ENCODE peak calls at places on chromosome 19, in five cellular contexts. P is AG04450, C is kidney epithelial cell, W is HuH-7.5, E is RPMI7951. M is an unnamed sample.

GRCh38 chr19:53849237-53849676 is 18.4 kb upstream of the MYADM start:
- DNase-seq in W (no peak), P (no peak), E (peak), C (no peak), M (no peak)

GRCh38 chr19:2337329-2337707 is 8.8 kb downstream of the SPPL2B start:
- DNase-seq in P (no peak), E (no peak), C (peak), W (peak), M (peak)

GRCh38 chr19:50321831-50322230 is 7.3 kb downstream of the KCNC3 start:
- DNase-seq in W (no peak), E (no peak), C (no peak), P (no peak), M (no peak)

GRCh38 chr19:55118401-55118991 is 1.1 kb upstream of the PPP1R12C start:
- DNase-seq in E (no peak), W (no peak), C (no peak), P (no peak), M (peak)

GRCh38 chr19:42254083-42254849 is 662 bp downstream of the ERF start:
- DNase-seq in C (no peak), W (peak), P (no peak), E (peak), M (peak)

GRCh38 chr19:14416743-14417214 is 2.4 kb downstream of the DDX39A start:
- DNase-seq in E (no peak), C (no peak), W (no peak), P (no peak), M (no peak)

GRCh38 chr19:16330368-16330801 is 5.8 kb downstream of the KLF2 start:
- DNase-seq in C (peak), E (peak), W (no peak), P (no peak), M (no peak)

GRCh38 chr19:7004313-7004931 is 16.8 kb downstream of the MBD3L2B start:
- DNase-seq in W (peak), P (no peak), C (peak), E (peak), M (no peak)

GRCh38 chr19:14127176-14127575 is 9.2 kb downstream of the ASF1B start:
- DNase-seq in P (no peak), E (no peak), W (peak), C (no peak), M (no peak)

GRCh38 chr19:7328647-7329046 is 20.1 kb upstream of the ARHGEF18 start:
- DNase-seq in P (no peak), W (no peak), E (no peak), C (no peak), M (no peak)